ENCODE peak calls at places on chromosomes 13 and 19, in five cellular contexts. One of them, this sample, is unnamed. For H3K4me1, the result is how much of the 10 kb centered on the place peaks cover.

GRCh38 chr13:114081761-114082681 is 50.4 kb downstream of the RASA3 start:
- DNase-seq in CD8-positive, alpha-beta memory T cell: peak
- DNase-seq in heart right ventricle: no peak
- DNase-seq in heart left ventricle: peak
- DNase-seq in cardiac muscle cell: no peak
- DNase-seq in this sample: peak

GRCh38 chr19:46537136-46538097 is 41.8 kb upstream of the PNMA8B start:
- DNase-seq in CD8-positive, alpha-beta memory T cell: peak
- DNase-seq in heart right ventricle: peak
- DNase-seq in heart left ventricle: no peak
- DNase-seq in cardiac muscle cell: peak
- DNase-seq in this sample: peak

GRCh38 chr13:79212064-79212619 is 193.9 kb downstream of the RBM26 start:
- DNase-seq in CD8-positive, alpha-beta memory T cell: no peak
- DNase-seq in heart right ventricle: no peak
- DNase-seq in heart left ventricle: no peak
- DNase-seq in cardiac muscle cell: no peak
- DNase-seq in this sample: no peak

GRCh38 chr13:49356224-49356623 is 87.6 kb downstream of the CAB39L start:
- DNase-seq in CD8-positive, alpha-beta memory T cell: no peak
- DNase-seq in heart right ventricle: no peak
- DNase-seq in heart left ventricle: no peak
- DNase-seq in cardiac muscle cell: peak
- DNase-seq in this sample: no peak

GRCh38 chr19:16794456-16794855 is 34.7 kb upstream of the SIN3B start:
- DNase-seq in CD8-positive, alpha-beta memory T cell: no peak
- DNase-seq in heart right ventricle: no peak
- DNase-seq in heart left ventricle: no peak
- DNase-seq in cardiac muscle cell: no peak
- DNase-seq in this sample: no peak

GRCh38 chr13:85565652-85566051 is 233.6 kb downstream of the SLITRK6 start:
- DNase-seq in CD8-positive, alpha-beta memory T cell: no peak
- DNase-seq in heart right ventricle: no peak
- DNase-seq in heart left ventricle: no peak
- DNase-seq in cardiac muscle cell: no peak
- DNase-seq in this sample: no peak

GRCh38 chr19:39196320-39196719 is 444 bp upstream of the NCCRP1 start:
- DNase-seq in CD8-positive, alpha-beta memory T cell: no peak
- DNase-seq in heart right ventricle: no peak
- DNase-seq in heart left ventricle: no peak
- DNase-seq in cardiac muscle cell: no peak
- DNase-seq in this sample: no peak

GRCh38 chr13:108213946-108214345 is 1.4 kb downstream of the LIG4 start:
- DNase-seq in CD8-positive, alpha-beta memory T cell: no peak
- DNase-seq in heart right ventricle: no peak
- DNase-seq in heart left ventricle: no peak
- DNase-seq in cardiac muscle cell: no peak
- DNase-seq in this sample: no peak

GRCh38 chr19:34432797-34433196 is 4.6 kb downstream of the UBA2 start:
- DNase-seq in CD8-positive, alpha-beta memory T cell: no peak
- DNase-seq in heart right ventricle: peak
- DNase-seq in heart left ventricle: peak
- DNase-seq in cardiac muscle cell: peak
- DNase-seq in this sample: no peak

GRCh38 chr13:51844862-51845573 is at the start of gene TMEM272:
- DNase-seq in CD8-positive, alpha-beta memory T cell: peak
- DNase-seq in heart right ventricle: peak
- DNase-seq in heart left ventricle: peak
- DNase-seq in cardiac muscle cell: peak
- DNase-seq in this sample: no peak

GRCh38 chr13:25215253-25215575 is 43.1 kb upstream of the AMER2 start:
- DNase-seq in CD8-positive, alpha-beta memory T cell: no peak
- DNase-seq in heart right ventricle: no peak
- DNase-seq in heart left ventricle: no peak
- DNase-seq in cardiac muscle cell: no peak
- DNase-seq in this sample: no peak

GRCh38 chr19:14391156-14391821 is 10.0 kb downstream of the ADGRE5 start:
- DNase-seq in CD8-positive, alpha-beta memory T cell: no peak
- DNase-seq in heart right ventricle: no peak
- DNase-seq in heart left ventricle: no peak
- DNase-seq in cardiac muscle cell: no peak
- DNase-seq in this sample: no peak

GRCh38 chr13:31908696-31909386 is 122.7 kb upstream of the FRY start:
- DNase-seq in CD8-positive, alpha-beta memory T cell: no peak
- DNase-seq in heart right ventricle: no peak
- DNase-seq in heart left ventricle: no peak
- DNase-seq in cardiac muscle cell: no peak
- DNase-seq in this sample: no peak

GRCh38 chr19:7905298-7905697 is 1.6 kb downstream of the MAP2K7 start:
- DNase-seq in CD8-positive, alpha-beta memory T cell: no peak
- DNase-seq in heart right ventricle: no peak
- DNase-seq in heart left ventricle: peak
- DNase-seq in cardiac muscle cell: no peak
- DNase-seq in this sample: no peak

GRCh38 chr13:106426909-106427308 is 108.6 kb downstream of the EFNB2 start:
- DNase-seq in CD8-positive, alpha-beta memory T cell: no peak
- DNase-seq in heart right ventricle: no peak
- DNase-seq in heart left ventricle: no peak
- DNase-seq in cardiac muscle cell: no peak
- DNase-seq in this sample: no peak

GRCh38 chr13:41603917-41604316 is 146.6 kb downstream of the RGCC start:
- DNase-seq in CD8-positive, alpha-beta memory T cell: no peak
- DNase-seq in heart right ventricle: no peak
- DNase-seq in heart left ventricle: peak
- DNase-seq in cardiac muscle cell: peak
- DNase-seq in this sample: no peak

GRCh38 chr19:40279120-40279551 is 6.0 kb downstream of the AKT2 start:
- DNase-seq in CD8-positive, alpha-beta memory T cell: peak
- DNase-seq in heart right ventricle: peak
- DNase-seq in heart left ventricle: peak
- DNase-seq in cardiac muscle cell: peak
- DNase-seq in this sample: peak

GRCh38 chr13:49679244-49679643 is 12.0 kb downstream of the EBPL start:
- DNase-seq in CD8-positive, alpha-beta memory T cell: no peak
- DNase-seq in heart right ventricle: no peak
- DNase-seq in heart left ventricle: no peak
- DNase-seq in cardiac muscle cell: peak
- DNase-seq in this sample: no peak

GRCh38 chr13:51380269-51380668 is 40.8 kb downstream of the SERPINE3 start:
- DNase-seq in CD8-positive, alpha-beta memory T cell: no peak
- DNase-seq in heart right ventricle: no peak
- DNase-seq in heart left ventricle: no peak
- DNase-seq in cardiac muscle cell: peak
- DNase-seq in this sample: no peak

GRCh38 chr19:917323-918151 is at the start of gene KISS1R:
- DNase-seq in CD8-positive, alpha-beta memory T cell: no peak
- DNase-seq in heart right ventricle: no peak
- DNase-seq in heart left ventricle: no peak
- DNase-seq in cardiac muscle cell: no peak
- DNase-seq in this sample: no peak

GRCh38 chr13:78323848-78324247 is 279.5 kb downstream of the POU4F1 start:
- DNase-seq in CD8-positive, alpha-beta memory T cell: no peak
- DNase-seq in heart right ventricle: no peak
- DNase-seq in heart left ventricle: no peak
- DNase-seq in cardiac muscle cell: no peak
- DNase-seq in this sample: no peak

GRCh38 chr13:97250560-97250959 is 28.4 kb downstream of the MBNL2 start:
- DNase-seq in CD8-positive, alpha-beta memory T cell: no peak
- DNase-seq in heart right ventricle: no peak
- DNase-seq in heart left ventricle: no peak
- DNase-seq in cardiac muscle cell: no peak
- DNase-seq in this sample: no peak

GRCh38 chr19:41799444-41800000 is 3.1 kb downstream of the CEACAM3 start:
- DNase-seq in CD8-positive, alpha-beta memory T cell: no peak
- DNase-seq in heart right ventricle: no peak
- DNase-seq in heart left ventricle: no peak
- DNase-seq in cardiac muscle cell: no peak
- DNase-seq in this sample: no peak

GRCh38 chr19:22832031-22832762 is at the start of gene ZNF723:
- DNase-seq in CD8-positive, alpha-beta memory T cell: no peak
- DNase-seq in heart right ventricle: no peak
- DNase-seq in heart left ventricle: no peak
- DNase-seq in cardiac muscle cell: no peak
- DNase-seq in this sample: no peak

DNA sequence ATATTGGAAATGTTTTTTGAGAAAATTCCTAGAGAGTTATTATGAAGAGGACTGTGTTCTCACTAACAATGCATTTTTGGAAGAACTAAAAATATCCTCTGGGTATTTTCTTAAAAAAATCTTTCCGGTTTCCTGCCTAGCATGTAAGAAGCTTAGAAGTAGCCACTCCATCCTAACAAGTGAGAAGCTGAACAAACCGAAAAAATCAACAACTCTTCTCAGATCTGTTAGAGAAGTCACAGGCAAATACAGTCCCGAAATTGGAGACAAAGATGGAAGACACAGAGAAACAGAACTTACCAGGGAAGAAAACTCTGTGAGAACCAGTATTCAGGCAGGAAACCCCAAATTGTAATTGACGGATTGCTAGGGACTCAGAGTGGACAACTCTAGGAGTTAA is 173.0 kb downstream of the KLF12 start:
- DNase-seq in CD8-positive, alpha-beta memory T cell: no peak
- DNase-seq in heart right ventricle: no peak
- DNase-seq in heart left ventricle: no peak
- DNase-seq in cardiac muscle cell: no peak
- DNase-seq in this sample: no peak
- H3K4me1 ChIP-seq in CD8-positive, alpha-beta memory T cell: under half
- H3K4me1 ChIP-seq in heart right ventricle: under half
- H3K4me1 ChIP-seq in heart left ventricle: under half
- H3K4me1 ChIP-seq in cardiac muscle cell: under half
- H3K4me1 ChIP-seq in this sample: under half

GRCh38 chr13:110876592-110876991 is 38.3 kb downstream of the ANKRD10 start:
- DNase-seq in CD8-positive, alpha-beta memory T cell: no peak
- DNase-seq in heart right ventricle: no peak
- DNase-seq in heart left ventricle: no peak
- DNase-seq in cardiac muscle cell: no peak
- DNase-seq in this sample: no peak

GRCh38 chr13:110879482-110879881 is 35.4 kb downstream of the ANKRD10 start:
- DNase-seq in CD8-positive, alpha-beta memory T cell: no peak
- DNase-seq in heart right ventricle: no peak
- DNase-seq in heart left ventricle: no peak
- DNase-seq in cardiac muscle cell: no peak
- DNase-seq in this sample: no peak

GRCh38 chr13:110880627-110881026 is 34.2 kb downstream of the ANKRD10 start:
- DNase-seq in CD8-positive, alpha-beta memory T cell: no peak
- DNase-seq in heart right ventricle: no peak
- DNase-seq in heart left ventricle: no peak
- DNase-seq in cardiac muscle cell: no peak
- DNase-seq in this sample: no peak

GRCh38 chr13:110875243-110875642 is 39.6 kb downstream of the ANKRD10 start:
- DNase-seq in CD8-positive, alpha-beta memory T cell: no peak
- DNase-seq in heart right ventricle: no peak
- DNase-seq in heart left ventricle: no peak
- DNase-seq in cardiac muscle cell: no peak
- DNase-seq in this sample: no peak

DNA sequence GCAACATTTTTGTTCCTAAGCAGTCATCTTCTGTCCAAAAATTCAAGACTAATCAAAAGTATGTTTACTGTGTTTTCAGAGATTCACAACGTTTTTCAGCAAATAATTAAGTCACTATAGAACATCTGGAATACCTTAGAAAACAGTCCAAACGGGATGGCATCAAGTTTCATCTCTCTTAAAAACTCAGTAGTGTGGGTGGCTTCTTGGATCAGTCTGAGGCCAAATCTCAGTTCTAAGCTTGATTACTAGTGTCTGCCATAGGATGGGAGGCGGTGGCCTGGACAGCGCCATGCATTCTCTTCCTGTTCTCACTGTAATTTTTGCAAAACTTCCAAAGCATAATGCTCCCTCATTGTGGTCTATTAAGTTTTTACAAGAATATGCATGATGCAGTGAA is 37.1 kb downstream of the ANKRD10 start:
- DNase-seq in CD8-positive, alpha-beta memory T cell: no peak
- DNase-seq in heart right ventricle: no peak
- DNase-seq in heart left ventricle: no peak
- DNase-seq in cardiac muscle cell: no peak
- DNase-seq in this sample: no peak
- H3K4me1 ChIP-seq in CD8-positive, alpha-beta memory T cell: under half
- H3K4me1 ChIP-seq in heart right ventricle: under half
- H3K4me1 ChIP-seq in heart left ventricle: under half
- H3K4me1 ChIP-seq in cardiac muscle cell: under half
- H3K4me1 ChIP-seq in this sample: under half

DNA sequence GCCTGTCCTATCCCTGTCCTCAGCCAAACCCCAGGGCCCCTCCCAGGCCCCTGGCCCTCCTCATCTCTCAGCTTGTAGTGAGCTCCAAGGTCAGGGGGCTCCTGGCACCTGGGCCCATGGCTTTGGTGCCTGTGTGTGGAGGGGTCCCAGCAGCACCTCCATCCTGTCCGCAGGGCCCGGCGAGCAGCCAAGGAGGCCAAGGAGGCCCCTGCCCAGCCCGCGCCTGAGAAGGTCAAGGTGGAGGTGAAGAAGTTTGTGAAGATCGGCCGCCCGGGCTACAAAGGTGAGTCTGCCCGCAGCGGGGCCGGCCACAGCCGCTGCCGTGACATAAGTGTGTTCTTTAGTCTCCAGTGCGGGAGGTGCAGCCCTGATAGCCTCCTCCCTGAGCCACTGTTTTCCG is 3.9 kb upstream of the AMH start:
- DNase-seq in CD8-positive, alpha-beta memory T cell: no peak
- DNase-seq in heart right ventricle: no peak
- DNase-seq in heart left ventricle: no peak
- DNase-seq in cardiac muscle cell: no peak
- DNase-seq in this sample: no peak
- H3K4me1 ChIP-seq in CD8-positive, alpha-beta memory T cell: under half
- H3K4me1 ChIP-seq in heart right ventricle: under half
- H3K4me1 ChIP-seq in heart left ventricle: under half
- H3K4me1 ChIP-seq in cardiac muscle cell: under half
- H3K4me1 ChIP-seq in this sample: under half

GRCh38 chr19:2330255-2330631 is 1.8 kb downstream of the SPPL2B start:
- DNase-seq in CD8-positive, alpha-beta memory T cell: peak
- DNase-seq in heart right ventricle: no peak
- DNase-seq in heart left ventricle: no peak
- DNase-seq in cardiac muscle cell: no peak
- DNase-seq in this sample: no peak

GRCh38 chr19:2327773-2328400 is 499 bp downstream of the LSM7 start:
- DNase-seq in CD8-positive, alpha-beta memory T cell: peak
- DNase-seq in heart right ventricle: peak
- DNase-seq in heart left ventricle: no peak
- DNase-seq in cardiac muscle cell: peak
- DNase-seq in this sample: no peak

GRCh38 chr19:2329528-2329927 is 1.0 kb downstream of the SPPL2B start:
- DNase-seq in CD8-positive, alpha-beta memory T cell: no peak
- DNase-seq in heart right ventricle: no peak
- DNase-seq in heart left ventricle: no peak
- DNase-seq in cardiac muscle cell: no peak
- DNase-seq in this sample: no peak

GRCh38 chr19:2328401-2329161 is at the start of the genes LSM7 and SPPL2B:
- DNase-seq in CD8-positive, alpha-beta memory T cell: peak
- DNase-seq in heart right ventricle: peak
- DNase-seq in heart left ventricle: peak
- DNase-seq in cardiac muscle cell: peak
- DNase-seq in this sample: peak

DNA sequence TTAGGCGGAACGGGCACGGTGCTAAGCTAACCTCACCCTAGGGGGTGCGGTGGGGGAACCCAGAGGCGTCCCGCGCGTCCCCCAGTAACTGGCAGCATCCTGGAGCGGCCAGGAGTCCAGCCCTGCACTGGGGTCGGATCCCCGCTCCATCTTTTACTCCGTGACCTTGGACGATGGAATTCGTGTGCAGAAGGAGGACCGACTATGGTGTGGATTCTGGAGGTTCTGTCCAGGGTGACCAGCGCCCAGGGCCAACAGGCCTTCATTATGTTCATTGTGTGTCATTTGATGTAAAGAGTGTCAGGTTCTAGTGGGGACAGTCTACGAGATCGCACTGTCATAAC is 650 bp downstream of the SPPL2B start:
- DNase-seq in CD8-positive, alpha-beta memory T cell: no peak
- DNase-seq in heart right ventricle: no peak
- DNase-seq in heart left ventricle: no peak
- DNase-seq in cardiac muscle cell: no peak
- DNase-seq in this sample: no peak
- H3K4me1 ChIP-seq in CD8-positive, alpha-beta memory T cell: under half
- H3K4me1 ChIP-seq in heart right ventricle: half or more
- H3K4me1 ChIP-seq in heart left ventricle: under half
- H3K4me1 ChIP-seq in cardiac muscle cell: under half
- H3K4me1 ChIP-seq in this sample: half or more

This sample was measured in sigmoid colon.